ENCODE peak calls at places on chromosomes 11 and 22, in ten cellular contexts. W is neural progenitor cell; U is EH; G is A172; S is activated naive CD8-positive, alpha-beta T cell treated with anti-CD3 and anti-CD28 coated beads, Interleukin-2, amount 50 U/mL, for 24 hours; N is stimulated activated CD4-positive, alpha-beta T cell treated with anti-CD3 and anti-CD28 coated beads, Interleukin-2, amount 100 ng/mL, for 48 hours; K is small intestine; Z is epithelial cell of esophagus; P is RWPE1; V is ELF-1. J is an unnamed sample.
A peak's percentile ranks its signal among the peaks of the same experiment; 100 is the strongest.

GRCh38 chr22:37074537-37074936 is 23.0 kb downstream of the KCTD17 start:
- DNase-seq in S (no peak), N (no peak), U (no peak), G (no peak), K (no peak), W (no peak), V (no peak), P (no peak), Z (no peak), J (no peak)

GRCh38 chr11:64745219-64745522 is 1.2 kb upstream of the RASGRP2 start:
- DNase-seq in G (no peak), S (peak; percentile 69), U (no peak), V (no peak), Z (no peak), K (peak; percentile 61), N (no peak), P (no peak), W (no peak), J (no peak)

GRCh38 chr11:77175869-77176539 is 48.0 kb downstream of the MYO7A start:
- DNase-seq in U (peak; percentile 25), V (peak; percentile 81), K (no peak), W (peak; percentile 53), Z (no peak), S (no peak), P (no peak), G (no peak), N (no peak), J (no peak)

GRCh38 chr11:1820463-1821325 is 14.1 kb upstream of the SYT8 start:
- DNase-seq in P (peak; percentile 77), K (no peak), N (no peak), Z (peak; percentile 98), G (no peak), S (no peak), V (no peak), U (peak; percentile 64), W (no peak), J (peak; percentile 96)

GRCh38 chr11:61587951-61588695 is 7.2 kb upstream of the SYT7 start:
- DNase-seq in W (peak; percentile 76), P (peak; percentile 71), U (no peak), V (peak; percentile 91), S (peak; percentile 74), G (no peak), Z (peak; percentile 47), N (peak; percentile 69), K (peak; percentile 38), J (peak; percentile 38)

GRCh38 chr11:10107522-10107921 is 186.5 kb downstream of the SBF2 start:
- DNase-seq in V (no peak), N (no peak), S (no peak), K (no peak), P (no peak), Z (no peak), W (no peak), U (peak; percentile 48), G (no peak), J (no peak)

GRCh38 chr11:125079151-125079877 is 16.2 kb downstream of the SLC37A2 start:
- DNase-seq in P (no peak), W (no peak), S (no peak), G (peak; percentile 74), V (no peak), Z (no peak), N (no peak), K (no peak), U (no peak), J (no peak)

GRCh38 chr11:115464269-115464668 is 39.9 kb downstream of the CADM1 start:
- DNase-seq in P (no peak), N (no peak), G (no peak), S (no peak), Z (no peak), V (no peak), W (no peak), K (no peak), U (peak; percentile 76), J (peak; percentile 10)

GRCh38 chr22:26484360-26484706 is 656 bp downstream of the SRRD start:
- DNase-seq in U (peak; percentile 25), K (no peak), W (no peak), N (no peak), S (no peak), Z (no peak), V (no peak), P (no peak), G (no peak), J (peak; percentile 25)

GRCh38 chr11:132943737-132944556 is 588.4 kb downstream of the OPCML start:
- DNase-seq in V (peak; percentile 16), N (no peak), S (no peak), G (no peak), P (no peak), U (peak; percentile 33), W (peak; percentile 72), Z (no peak), K (no peak), J (no peak)

GRCh38 chr11:86784247-86784681 is 16.1 kb upstream of the PRSS23 start:
- DNase-seq in K (no peak), P (no peak), Z (peak; percentile 33), W (no peak), G (no peak), U (peak; percentile 78), V (no peak), N (no peak), S (no peak), J (no peak)

GRCh38 chr11:215581-216037 is 8.1 kb downstream of the RIC8A start:
- DNase-seq in N (no peak), V (no peak), P (no peak), G (peak; percentile 27), W (no peak), U (no peak), S (no peak), K (no peak), Z (peak; percentile 64), J (no peak)

GRCh38 chr11:133239530-133239929 is 292.8 kb downstream of the OPCML start:
- DNase-seq in P (no peak), K (no peak), S (no peak), N (no peak), Z (no peak), U (no peak), W (peak; percentile 13), G (no peak), V (peak; percentile 46), J (no peak)

GRCh38 chr11:12120031-12121008 is 9.9 kb downstream of the MICAL2 start:
- DNase-seq in N (no peak), K (no peak), W (peak; percentile 20), G (peak; percentile 75), S (no peak), U (peak; percentile 49), P (no peak), Z (no peak), V (peak; percentile 61), J (no peak)

GRCh38 chr11:87421422-87421821 is 383.7 kb downstream of the TMEM135 start:
- DNase-seq in S (peak; percentile 17), N (peak; percentile 18), W (peak; percentile 79), Z (peak; percentile 90), V (peak; percentile 81), P (peak; percentile 56), U (peak; percentile 84), K (peak; percentile 79), G (peak; percentile 81), J (peak; percentile 89)

GRCh38 chr22:40055143-40055926 is 60.6 kb downstream of the FAM83F start:
- DNase-seq in K (peak; percentile 82), W (no peak), G (no peak), N (no peak), S (no peak), U (no peak), V (no peak), P (no peak), Z (peak; percentile 34), J (peak; percentile 59)

GRCh38 chr11:128937480-128937879 is 5.2 kb downstream of the TP53AIP1 start:
- DNase-seq in G (no peak), V (no peak), Z (no peak), K (no peak), P (no peak), S (no peak), W (no peak), U (no peak), N (no peak), J (no peak)

GRCh38 chr22:47457021-47457420 is 694.6 kb downstream of the TBC1D22A start:
- DNase-seq in W (no peak), N (no peak), V (no peak), U (no peak), S (no peak), P (no peak), Z (no peak), G (no peak), K (no peak), J (no peak)

GRCh38 chr11:86990520-86990919 is 35.3 kb upstream of the FZD4 start:
- DNase-seq in U (peak; percentile 82), Z (peak; percentile 77), N (no peak), S (no peak), P (peak; percentile 40), W (peak; percentile 25), K (no peak), V (peak; percentile 34), G (peak; percentile 64), J (peak; percentile 86)

GRCh38 chr11:130785376-130786110 is 130.7 kb downstream of the SNX19 start:
- DNase-seq in N (no peak), K (no peak), P (peak; percentile 27), S (no peak), V (peak; percentile 78), G (peak; percentile 27), W (peak; percentile 66), U (peak; percentile 63), Z (peak; percentile 42), J (peak; percentile 41)

GRCh38 chr11:58622344-58622743 is at the start of gene CNTF:
- DNase-seq in S (no peak), K (no peak), Z (no peak), W (no peak), P (no peak), V (no peak), N (no peak), U (peak; percentile 42), G (no peak), J (no peak)

GRCh38 chr11:3121416-3121815 is 43.7 kb downstream of the OSBPL5 start:
- DNase-seq in S (no peak), V (no peak), G (no peak), W (no peak), K (no peak), U (no peak), P (no peak), Z (no peak), N (no peak), J (no peak)

GRCh38 chr22:23626286-23626975 is 5.7 kb downstream of the DRICH1 start:
- DNase-seq in W (no peak), U (no peak), P (no peak), Z (no peak), G (no peak), V (no peak), K (no peak), S (no peak), N (no peak), J (no peak)

GRCh38 chr11:114354076-114354475 is 46.2 kb downstream of the C11orf71 start:
- DNase-seq in G (peak; percentile 82), S (no peak), K (no peak), V (no peak), Z (peak; percentile 98), W (no peak), U (peak; percentile 92), N (no peak), P (peak; percentile 86), J (peak; percentile 99)

GRCh38 chr11:112830255-112830654 is 131.0 kb upstream of the NCAM1 start:
- DNase-seq in N (no peak), W (no peak), G (no peak), U (no peak), Z (no peak), V (no peak), P (no peak), S (no peak), K (no peak), J (no peak)

GRCh38 chr11:32023370-32023964 is 67.4 kb upstream of the RCN1 start:
- DNase-seq in G (no peak), N (no peak), Z (no peak), P (no peak), V (no peak), U (no peak), K (no peak), W (no peak), S (no peak), J (no peak)

GRCh38 chr11:83836883-83837654 is 550.9 kb upstream of the CCDC90B start:
- DNase-seq in P (peak; percentile 59), S (peak; percentile 6), K (peak; percentile 50), Z (peak; percentile 59), W (peak; percentile 75), U (peak; percentile 57), G (peak; percentile 65), V (peak; percentile 49), N (no peak), J (peak; percentile 39)

J was measured in bronchial epithelial cell.